ENCODE peak calls at places on chromosomes 16 and 17, in nine cellular contexts. N is lower lobe of right lung; C is sigmoid colon; J is hepatocyte; D is CD8-positive, alpha-beta memory T cell; Z is heart left ventricle; F is tibial artery; Q is cardiac fibroblast; V is colonic mucosa. H is an unnamed sample.

GRCh38 chr16:31099860-31100638 is 5.5 kb upstream of the VKORC1 start:
- DNase-seq in F (no peak), Z (no peak), N (no peak), J (no peak), D (no peak), C (no peak), Q (no peak), V (no peak), H (peak)

GRCh38 chr17:72345536-72345935 is 224.7 kb downstream of the SOX9 start:
- DNase-seq in D (no peak), V (no peak), F (no peak), Z (no peak), N (no peak), Q (no peak), C (no peak), J (no peak), H (no peak)

GRCh38 chr17:29514792-29515191 is 52.0 kb downstream of the ABHD15 start:
- DNase-seq in N (no peak), Q (peak), V (no peak), Z (no peak), D (no peak), C (no peak), F (no peak), J (no peak), H (no peak)

GRCh38 chr16:8511464-8511863 is 78.8 kb downstream of the TMEM114 start:
- DNase-seq in J (no peak), N (no peak), F (no peak), C (no peak), Q (no peak), D (no peak), Z (no peak), V (no peak), H (no peak)

GRCh38 chr16:47667956-47668355 is 206.8 kb downstream of the PHKB start:
- DNase-seq in F (no peak), Z (no peak), V (no peak), Q (no peak), D (no peak), N (no peak), J (no peak), C (no peak), H (peak)

GRCh38 chr16:12617401-12617819 is 186.3 kb downstream of the CPPED1 start:
- DNase-seq in Q (no peak), N (no peak), C (no peak), F (no peak), D (no peak), J (no peak), Z (no peak), V (no peak), H (no peak)

GRCh38 chr16:10976663-10977062 is 32.3 kb downstream of the CLEC16A start:
- DNase-seq in Q (no peak), D (no peak), N (no peak), V (no peak), F (no peak), Z (no peak), J (no peak), C (peak), H (no peak)

GRCh38 chr17:43548689-43549379 is 2.7 kb upstream of the ETV4 start:
- DNase-seq in Z (no peak), J (no peak), Q (no peak), N (no peak), D (no peak), V (no peak), C (no peak), F (no peak), H (peak)

GRCh38 chr17:78242024-78242742 is 10.8 kb downstream of the TMEM235 start:
- DNase-seq in C (no peak), N (no peak), D (no peak), Z (no peak), Q (no peak), V (no peak), F (no peak), J (no peak), H (no peak)

GRCh38 chr16:48914070-48914469 is 304.1 kb upstream of the N4BP1 start:
- DNase-seq in V (no peak), Z (no peak), Q (no peak), N (no peak), D (no peak), J (no peak), C (no peak), F (no peak), H (no peak)

GRCh38 chr17:30336369-30337171 is 2.7 kb upstream of the TMIGD1 start:
- DNase-seq in J (peak), Z (no peak), D (peak), V (peak), C (no peak), Q (peak), F (no peak), N (no peak), H (peak)

GRCh38 chr16:26214694-26215093 is 522.9 kb downstream of the HS3ST4 start:
- DNase-seq in Z (no peak), F (no peak), V (no peak), J (no peak), C (no peak), N (no peak), Q (no peak), D (no peak), H (no peak)

GRCh38 chr16:27240948-27241531 is 27.5 kb downstream of the NSMCE1 start:
- DNase-seq in D (no peak), Z (no peak), N (peak), J (no peak), Q (peak), V (no peak), C (peak), F (no peak), H (no peak)

GRCh38 chr16:56625140-56625942 is at the start of gene MT1E:
- DNase-seq in V (peak), Z (peak), N (peak), D (peak), Q (peak), C (peak), F (peak), J (peak), H (peak)

GRCh38 chr17:14813649-14814048 is 451.5 kb downstream of the PMP22 start:
- DNase-seq in V (no peak), Q (peak), F (no peak), N (peak), D (peak), Z (peak), J (peak), C (no peak), H (no peak)

GRCh38 chr16:85754403-85754802 is 3.5 kb upstream of the C16orf74 start:
- DNase-seq in N (no peak), F (no peak), Z (no peak), Q (no peak), C (no peak), D (no peak), V (no peak), J (no peak), H (no peak)

GRCh38 chr16:85753976-85754375 is 3.1 kb upstream of the C16orf74 start:
- DNase-seq in N (no peak), Z (no peak), V (no peak), F (no peak), J (no peak), Q (no peak), C (no peak), D (no peak), H (no peak)

GRCh38 chr16:85753559-85753958 is 2.7 kb upstream of the C16orf74 start:
- DNase-seq in Z (no peak), J (no peak), F (no peak), Q (no peak), V (no peak), N (no peak), D (no peak), C (no peak), H (peak)

GRCh38 chr16:85757341-85757822 is 6.5 kb upstream of the C16orf74 start:
- DNase-seq in C (no peak), J (no peak), N (no peak), Z (no peak), D (no peak), Q (no peak), F (no peak), V (no peak), H (peak)

DNA sequence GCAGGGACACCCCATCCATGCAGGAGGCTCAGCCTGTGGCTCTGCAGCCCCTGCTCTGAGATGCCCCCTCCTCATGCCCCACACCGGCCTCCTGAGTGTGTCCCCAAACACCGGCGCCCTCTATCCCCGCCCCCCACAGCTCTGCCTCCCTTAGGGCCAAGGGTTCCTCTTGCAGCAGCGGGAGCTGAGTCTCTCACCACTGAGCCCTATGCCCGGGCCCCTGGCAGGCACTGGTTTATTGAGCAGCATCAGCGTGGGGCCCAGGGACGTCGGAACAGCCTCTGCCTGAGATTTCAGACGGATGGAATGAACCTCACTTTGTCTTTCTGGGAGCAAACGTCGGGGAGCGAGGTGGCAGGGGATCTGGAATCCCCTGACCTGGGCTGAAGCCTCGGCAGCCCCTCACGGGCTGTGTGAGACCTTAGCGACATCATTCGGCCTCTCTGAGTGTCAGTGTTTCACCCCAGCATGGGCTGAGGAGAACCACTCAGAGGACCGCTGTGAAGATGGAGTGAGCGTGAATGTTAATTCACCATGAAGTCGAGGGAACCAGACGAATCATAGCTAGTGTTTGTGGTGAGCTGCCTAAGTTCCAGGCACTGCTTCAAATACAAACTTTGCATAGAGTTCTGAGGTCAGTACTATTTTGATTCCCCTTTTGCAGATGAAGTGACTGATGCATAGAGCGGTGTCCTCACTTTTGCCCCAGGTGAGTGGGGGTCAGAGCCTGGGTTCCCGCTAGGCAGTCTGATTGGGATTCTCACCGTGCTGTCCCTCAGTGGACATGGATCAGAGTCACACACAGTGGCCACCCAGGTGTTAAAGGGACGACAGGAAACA is 5.3 kb upstream of the C16orf74 start:
- DNase-seq in C (no peak), F (no peak), N (peak), Z (no peak), D (no peak), J (no peak), V (no peak), Q (no peak), H (no peak)
- H3K4me3 ChIP-seq in C (no peak), F (no peak), N (no peak), Z (no peak), D (no peak), J (no peak), V (no peak), Q (no peak), H (no peak)

GRCh38 chr17:49223168-49223516 is 7.4 kb downstream of the PHOSPHO1 start:
- DNase-seq in F (no peak), J (no peak), V (no peak), C (no peak), N (no peak), D (no peak), Z (no peak), Q (no peak), H (no peak)
- H3K4me3 ChIP-seq in F (no peak), J (no peak), V (no peak), C (no peak), N (no peak), D (no peak), Z (no peak), Q (no peak), H (no peak)

GRCh38 chr17:80476877-80477646 is 655 bp upstream of the NPTX1 start:
- DNase-seq in C (no peak), V (no peak), Z (no peak), Q (no peak), D (no peak), N (no peak), J (no peak), F (no peak), H (no peak)

GRCh38 chr17:80478487-80479245 is 2.3 kb upstream of the NPTX1 start:
- DNase-seq in N (no peak), C (no peak), F (no peak), D (no peak), Q (no peak), J (no peak), Z (no peak), V (no peak), H (no peak)

GRCh38 chr17:80479246-80479566 is 2.8 kb upstream of the NPTX1 start:
- DNase-seq in Z (no peak), V (no peak), F (no peak), Q (no peak), N (no peak), C (no peak), D (no peak), J (no peak), H (no peak)

GRCh38 chr17:80475949-80476876 is at the start of gene NPTX1:
- DNase-seq in Q (no peak), J (peak), C (no peak), Z (no peak), N (no peak), F (no peak), V (no peak), D (no peak), H (no peak)

GRCh38 chr17:80477647-80478478 is 1.5 kb upstream of the NPTX1 start:
- DNase-seq in Z (no peak), J (peak), V (no peak), C (peak), D (no peak), N (no peak), Q (peak), F (no peak), H (no peak)
- H3K4me3 ChIP-seq in Z (peak), J (peak), V (peak), C (peak), D (no peak), N (peak), Q (peak), F (no peak), H (no peak)

GRCh38 chr17:1643293-1643998 is 2.1 kb downstream of the SCARF1 start:
- DNase-seq in F (no peak), Z (peak), V (peak), N (peak), Q (no peak), C (no peak), J (peak), D (peak), H (peak)
- H3K4me3 ChIP-seq in F (peak), Z (peak), V (peak), N (peak), Q (peak), C (peak), J (peak), D (peak), H (peak)

DNA sequence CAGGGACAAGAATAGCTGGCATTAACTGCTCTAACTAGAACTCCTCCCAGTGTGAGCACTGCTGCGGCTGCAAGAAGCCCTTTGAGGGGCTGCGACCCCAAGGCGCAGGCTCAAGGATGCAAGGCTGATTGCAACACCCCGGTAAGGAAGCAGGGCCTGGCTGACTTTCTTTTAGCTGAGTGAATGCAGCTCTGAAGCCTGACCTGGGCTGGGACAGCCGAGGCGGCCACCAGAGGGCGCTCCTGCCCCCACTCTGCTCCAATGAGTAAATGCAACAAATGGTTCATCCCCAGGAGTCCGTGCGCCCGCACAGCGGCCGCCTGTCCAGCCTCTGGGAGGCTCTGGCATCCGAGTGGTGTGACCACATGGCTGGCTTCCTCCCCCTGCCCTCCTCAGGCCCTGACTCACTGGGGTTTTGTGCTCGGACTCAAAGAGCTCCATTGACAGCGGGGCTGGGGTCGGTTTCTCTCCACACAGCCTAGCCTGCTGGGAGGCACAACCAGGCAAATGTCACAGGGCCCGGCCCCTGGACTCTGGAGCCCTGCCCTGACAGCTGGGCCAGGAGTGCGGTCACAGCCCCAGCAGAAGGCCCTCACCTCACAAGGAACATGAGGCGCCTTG is at the start of gene SMIM5:
- DNase-seq in D (peak), V (peak), J (peak), F (peak), C (peak), Z (peak), Q (peak), N (peak), H (peak)
- H3K4me3 ChIP-seq in D (no peak), V (no peak), J (no peak), F (peak), C (peak), Z (no peak), Q (no peak), N (peak), H (no peak)

DNA sequence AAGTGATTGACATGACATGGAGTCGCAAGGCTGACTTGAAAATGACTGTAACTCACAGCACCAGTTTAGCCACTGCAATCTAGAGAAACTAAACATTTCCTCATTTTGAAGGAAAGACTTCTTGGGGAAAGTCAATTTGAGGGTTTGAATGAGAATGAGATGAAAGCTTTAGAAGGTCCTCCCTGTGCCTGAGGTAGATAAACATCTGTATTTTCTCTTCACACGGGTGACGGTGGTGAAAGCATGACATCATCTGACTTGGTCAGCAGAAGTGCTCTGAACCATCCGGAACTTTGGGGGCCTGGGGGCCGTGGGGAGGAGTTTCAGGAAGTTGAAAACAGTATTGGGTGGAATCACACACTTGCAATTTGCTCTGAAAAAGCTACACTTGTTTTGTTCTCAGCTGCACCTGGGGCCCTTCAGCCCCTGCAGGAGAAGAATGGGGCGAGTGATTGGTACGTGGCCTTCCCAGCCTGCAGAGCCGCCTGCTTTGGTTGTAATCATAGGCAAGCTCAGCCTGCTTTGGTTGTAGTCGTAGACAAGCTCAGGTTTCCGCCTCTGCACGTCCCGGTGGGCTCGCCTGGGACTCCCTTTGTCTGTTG is 5.0 kb downstream of the BANP start:
- DNase-seq in J (peak), N (peak), V (peak), Q (peak), D (peak), Z (peak), C (no peak), F (peak), H (no peak)
- H3K4me3 ChIP-seq in J (no peak), N (peak), V (no peak), Q (no peak), D (peak), Z (no peak), C (no peak), F (peak), H (no peak)

GRCh38 chr16:79597277-79597676 is 3.3 kb downstream of the MAF start:
- DNase-seq in J (no peak), F (no peak), Z (no peak), N (no peak), C (no peak), V (no peak), D (no peak), Q (peak), H (no peak)
- H3K4me3 ChIP-seq in J (peak), F (peak), Z (peak), N (peak), C (peak), V (peak), D (peak), Q (no peak), H (peak)

DNA sequence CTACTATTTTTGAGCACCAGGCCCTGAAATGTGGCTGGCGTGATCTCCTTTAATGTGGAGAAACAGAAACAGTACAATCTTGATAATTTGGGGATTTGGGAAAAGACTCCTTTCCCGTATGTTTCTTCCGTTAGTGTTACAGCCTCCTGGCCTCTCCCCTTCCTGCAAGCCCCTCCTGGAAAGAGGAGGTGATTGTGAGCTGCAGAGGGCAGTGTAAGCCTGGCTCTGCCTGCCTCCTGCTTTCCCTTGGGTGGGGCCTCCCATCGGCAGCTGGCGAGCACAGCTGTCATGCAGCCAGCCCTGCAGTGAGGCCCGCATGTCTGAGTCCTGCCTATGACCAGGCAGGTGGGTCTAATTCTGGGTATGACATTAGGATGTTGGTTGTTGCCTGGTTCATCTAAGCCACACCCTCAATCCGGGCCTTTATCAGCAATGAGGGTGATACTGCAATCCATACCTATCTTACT is 48.7 kb upstream of the WSB1 start:
- DNase-seq in N (peak), V (peak), C (peak), D (peak), F (peak), J (peak), Q (peak), Z (peak), H (peak)
- H3K4me3 ChIP-seq in N (peak), V (no peak), C (no peak), D (no peak), F (peak), J (no peak), Q (peak), Z (no peak), H (no peak)

GRCh38 chr16:68403704-68404103 is 44.6 kb downstream of the SMPD3 start:
- DNase-seq in Z (no peak), D (no peak), C (no peak), Q (no peak), V (no peak), J (no peak), F (no peak), N (peak), H (no peak)

GRCh38 chr16:68404736-68405345 is 43.5 kb downstream of the SMPD3 start:
- DNase-seq in D (no peak), Z (no peak), J (no peak), C (no peak), F (no peak), V (no peak), Q (no peak), N (no peak), H (no peak)

GRCh38 chr16:68408967-68409366 is 39.3 kb downstream of the SMPD3 start:
- DNase-seq in Z (no peak), V (no peak), F (no peak), C (no peak), Q (no peak), D (no peak), N (peak), J (no peak), H (no peak)

GRCh38 chr16:68408428-68408827 is 39.9 kb downstream of the SMPD3 start:
- DNase-seq in F (no peak), Z (no peak), Q (no peak), C (no peak), D (no peak), J (no peak), N (peak), V (no peak), H (no peak)

DNA sequence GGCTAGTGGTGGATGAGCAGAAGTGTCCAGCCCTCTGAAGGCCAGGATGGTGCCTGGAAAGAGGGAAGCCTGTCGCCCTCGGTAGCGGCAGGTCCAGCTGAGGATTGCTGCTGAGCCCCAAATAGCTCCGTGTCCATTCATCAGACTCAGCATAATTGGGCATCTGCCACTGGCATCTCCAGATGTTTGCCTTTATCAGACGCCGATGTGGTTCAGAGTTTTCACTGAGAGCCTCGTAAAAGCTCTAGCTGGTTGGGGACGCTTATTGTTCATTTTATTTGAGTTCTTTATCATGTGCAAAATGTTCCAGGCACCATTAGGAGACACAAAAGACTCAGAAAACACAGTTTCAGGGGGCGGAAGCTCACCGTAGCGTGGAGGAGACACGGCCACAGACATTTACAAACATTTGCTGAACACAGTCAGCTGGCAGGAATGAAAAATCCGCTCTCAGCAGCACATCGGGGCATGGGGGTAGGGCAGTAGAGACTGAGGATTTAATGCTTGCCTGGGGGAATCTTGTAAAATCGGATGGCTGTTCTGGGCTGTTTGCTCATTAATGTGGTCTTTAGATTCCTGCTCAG is 41.8 kb downstream of the SMPD3 start:
- DNase-seq in J (peak), F (no peak), Z (no peak), Q (no peak), V (no peak), D (no peak), C (no peak), N (peak), H (peak)
- H3K4me3 ChIP-seq in J (no peak), F (no peak), Z (no peak), Q (no peak), V (no peak), D (no peak), C (no peak), N (no peak), H (no peak)